ENCODE peak calls at places on chromosome 12, in eight cellular contexts. V is GM23338; G is NCI-H1105; T is heart left ventricle; L is stimulated activated CD4-positive, alpha-beta T cell treated with anti-CD3 and anti-CD28 coated beads, Interleukin-4, amount 100 ng/mL, for 1 hour; K is fibroblast of mammary gland; E is CD8-positive, alpha-beta memory T cell; B is aorta. N is an unnamed sample.

GRCh38 chr12:132787877-132788276 is 26.2 kb upstream of the ANKLE2 start:
- DNase-seq in L (no peak), K (no peak), E (no peak), V (no peak), G (no peak), B (no peak), T (no peak), N (no peak)

GRCh38 chr12:9363145-9363544 is 154.9 kb upstream of the PZP start:
- DNase-seq in V (no peak), E (no peak), L (no peak), B (no peak), T (no peak), G (no peak), K (no peak), N (no peak)

GRCh38 chr12:99223554-99223953 is 424.0 kb upstream of the GARIN6 start:
- DNase-seq in E (no peak), V (no peak), B (no peak), G (no peak), L (no peak), K (no peak), T (no peak), N (no peak)

GRCh38 chr12:94227066-94227465 is 78.7 kb downstream of the PLXNC1 start:
- DNase-seq in K (no peak), L (no peak), E (no peak), G (no peak), B (no peak), V (no peak), T (no peak), N (no peak)

GRCh38 chr12:39626033-39626814 is 6.6 kb upstream of the ABCD2 start:
- DNase-seq in V (peak; percentile 71), K (no peak), T (no peak), L (no peak), G (no peak), E (no peak), B (no peak), N (no peak)

GRCh38 chr12:67039995-67040860 is 228.9 kb upstream of the CAND1 start:
- DNase-seq in L (no peak), K (no peak), G (no peak), B (no peak), T (no peak), E (no peak), V (no peak), N (no peak)

GRCh38 chr12:111653596-111653995 is 32.2 kb downstream of the BRAP start:
- DNase-seq in T (no peak), L (no peak), E (no peak), K (no peak), B (no peak), V (no peak), G (no peak), N (no peak)

GRCh38 chr12:75628511-75628910 is 117.1 kb upstream of the KRR1 start:
- DNase-seq in V (no peak), B (no peak), E (no peak), T (no peak), L (no peak), K (no peak), G (no peak), N (no peak)

GRCh38 chr12:26309646-26310045 is 114.3 kb downstream of the SSPN start:
- DNase-seq in K (no peak), V (no peak), E (no peak), T (no peak), G (no peak), B (no peak), L (no peak), N (no peak)

GRCh38 chr12:20716037-20716436 is 20.9 kb downstream of the SLCO1C1 start:
- DNase-seq in E (no peak), K (no peak), L (no peak), B (no peak), V (peak; percentile 80), G (no peak), T (no peak), N (no peak)

GRCh38 chr12:120767071-120768024 is 41.7 kb downstream of the ACADS start:
- DNase-seq in B (no peak), T (no peak), G (no peak), E (no peak), L (no peak), K (no peak), V (no peak), N (no peak)

GRCh38 chr12:110917961-110918360 is 2.4 kb downstream of the MYL2 start:
- DNase-seq in V (no peak), G (no peak), E (no peak), L (no peak), B (no peak), K (no peak), T (no peak), N (no peak)

N was measured in left ventricle myocardium inferior.